ENCODE peak calls at places on chromosome 15, in six cellular contexts. L is upper lobe of left lung; D is transverse colon; C is psoas muscle; P is CD8-positive, alpha-beta T cell; O is A549. N is an unnamed sample. For H3K9me3, the result is how much of the 10 kb centered on the place peaks cover.

GRCh38 chr15:40358492-40359353 is 704 bp downstream of the DISP2 start:
- DNase-seq in L (no peak), D (peak), C (no peak), P (peak), O (no peak), N (no peak)

GRCh38 chr15:99440029-99440428 is 125.8 kb upstream of the MEF2A start:
- DNase-seq in L (no peak), D (no peak), C (no peak), P (peak), O (no peak), N (no peak)

GRCh38 chr15:81157195-81157938 is 23.3 kb downstream of the CFAP161 start:
- DNase-seq in L (peak), D (no peak), C (no peak), P (no peak), O (no peak), N (no peak)

GRCh38 chr15:101530224-101530958 is 40.9 kb upstream of the PCSK6 start:
- DNase-seq in L (no peak), D (peak), C (no peak), P (no peak), O (peak), N (no peak)

GRCh38 chr15:81942157-81942556 is 103.7 kb downstream of the MEX3B start:
- DNase-seq in L (no peak), D (no peak), C (no peak), P (no peak), O (no peak), N (no peak)

GRCh38 chr15:79283252-79284048 is 928 bp downstream of the ANKRD34C start:
- DNase-seq in L (no peak), D (no peak), C (peak), P (no peak), O (peak), N (no peak)

GRCh38 chr15:42612367-42612912 is 37.0 kb downstream of the STARD9 start:
- DNase-seq in L (no peak), D (no peak), C (no peak), P (no peak), O (no peak), N (no peak)

GRCh38 chr15:98567951-98568350 is 80.4 kb upstream of the IGF1R start:
- DNase-seq in L (no peak), D (no peak), C (no peak), P (no peak), O (no peak), N (no peak)

GRCh38 chr15:68524753-68525584 is 53.8 kb upstream of the CORO2B start:
- DNase-seq in L (no peak), D (no peak), C (no peak), P (no peak), O (no peak), N (no peak)

GRCh38 chr15:98203872-98204660 is 243.6 kb downstream of the ARRDC4 start:
- DNase-seq in L (no peak), D (no peak), C (no peak), P (no peak), O (no peak), N (no peak)

GRCh38 chr15:92053727-92054316 is 200.3 kb downstream of the SLCO3A1 start:
- DNase-seq in L (no peak), D (no peak), C (no peak), P (no peak), O (no peak), N (no peak)

GRCh38 chr15:60383008-60383694 is 14.6 kb downstream of the ANXA2 start:
- DNase-seq in L (no peak), D (no peak), C (no peak), P (no peak), O (no peak), N (no peak)

GRCh38 chr15:31294067-31294466 is 32.6 kb upstream of the KLF13 start:
- DNase-seq in L (no peak), D (no peak), C (no peak), P (no peak), O (no peak), N (no peak)

GRCh38 chr15:43465105-43465504 is 27.9 kb downstream of the TP53BP1 start:
- DNase-seq in L (no peak), D (no peak), C (no peak), P (no peak), O (no peak), N (no peak)

GRCh38 chr15:88454867-88455810 is 12.0 kb downstream of the MRPL46 start:
- DNase-seq in L (peak), D (peak), C (peak), P (no peak), O (peak), N (peak)

GRCh38 chr15:91508633-91509032 is 344.9 kb upstream of the SLCO3A1 start:
- DNase-seq in L (no peak), D (no peak), C (no peak), P (no peak), O (no peak), N (no peak)

GRCh38 chr15:80093854-80094418 is 34.5 kb downstream of the ZFAND6 start:
- DNase-seq in L (peak), D (peak), C (no peak), P (no peak), O (peak), N (no peak)

GRCh38 chr15:72168131-72168825 is 29.3 kb downstream of the GRAMD2A start:
- DNase-seq in L (no peak), D (no peak), C (no peak), P (no peak), O (no peak), N (no peak)

GRCh38 chr15:71730277-71731144 is 79.8 kb upstream of the NR2E3 start:
- DNase-seq in L (peak), D (peak), C (no peak), P (no peak), O (peak), N (no peak)

GRCh38 chr15:25182098-25182478 is 227.3 kb downstream of the SNRPN start:
- DNase-seq in L (peak), D (no peak), C (peak), P (no peak), O (no peak), N (no peak)

GRCh38 chr15:25178835-25179672 is 224.3 kb downstream of the SNRPN start:
- DNase-seq in L (peak), D (peak), C (peak), P (no peak), O (no peak), N (no peak)

GRCh38 chr15:25179673-25180511 is 225.1 kb downstream of the SNRPN start:
- DNase-seq in L (peak), D (peak), C (peak), P (peak), O (no peak), N (no peak)

GRCh38 chr15:25181290-25182097 is 226.7 kb downstream of the SNRPN start:
- DNase-seq in L (peak), D (peak), C (peak), P (no peak), O (no peak), N (no peak)

GRCh38 chr15:25180606-25181289 is 226.0 kb downstream of the SNRPN start:
- DNase-seq in L (peak), D (peak), C (peak), P (no peak), O (no peak), N (no peak)
- H3K9me3 ChIP-seq in L (half or more), D (under half), C (under half), P (under half), O (under half), N (under half)

GRCh38 chr15:70195171-70195807 is 97.6 kb upstream of the TLE3 start:
- DNase-seq in L (no peak), D (no peak), C (no peak), P (no peak), O (no peak), N (no peak)

GRCh38 chr15:70197945-70198361 is 100.2 kb upstream of the TLE3 start:
- DNase-seq in L (no peak), D (no peak), C (no peak), P (no peak), O (no peak), N (no peak)

GRCh38 chr15:70197318-70197944 is 99.7 kb upstream of the TLE3 start:
- DNase-seq in L (no peak), D (no peak), C (no peak), P (no peak), O (no peak), N (no peak)

GRCh38 chr15:70195808-70196304 is 98.1 kb upstream of the TLE3 start:
- DNase-seq in L (peak), D (peak), C (peak), P (no peak), O (peak), N (no peak)

GRCh38 chr15:70196314-70197291 is 98.9 kb upstream of the TLE3 start:
- DNase-seq in L (peak), D (peak), C (peak), P (no peak), O (no peak), N (peak)
- H3K27ac ChIP-seq in L (no peak), D (peak), C (peak), P (no peak), O (peak), N (no peak)

DNA sequence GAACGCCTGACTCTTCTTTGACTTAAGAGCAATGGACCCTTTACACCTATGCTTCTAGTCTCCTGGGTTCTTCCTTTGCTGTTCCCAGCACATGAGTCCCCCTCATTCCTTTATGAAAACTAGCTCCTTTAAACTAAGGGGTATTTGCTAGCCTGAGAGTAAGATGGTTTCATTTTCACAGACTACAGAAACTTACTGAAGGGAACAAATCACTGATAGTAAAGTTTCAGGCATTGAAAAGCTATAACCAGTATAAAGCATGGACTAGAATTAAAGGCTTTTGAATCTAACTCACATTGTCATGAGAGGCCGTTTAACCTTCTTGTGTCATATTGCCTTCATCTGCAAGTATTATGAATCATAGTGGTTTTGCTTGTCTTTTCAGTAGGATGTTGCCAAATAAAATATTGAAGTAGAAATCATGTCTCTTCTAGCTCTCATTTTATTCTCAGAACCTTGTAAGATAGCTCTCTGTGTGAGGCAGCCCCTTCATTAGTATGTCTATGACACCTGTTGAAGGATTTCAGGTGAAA is 765.9 kb downstream of the NR2F2 start:
- DNase-seq in L (no peak), D (no peak), C (no peak), P (no peak), O (no peak), N (no peak)
- H3K9me3 ChIP-seq in L (under half), D (under half), C (under half), P (under half), O (under half), N (under half)

GRCh38 chr15:63294354-63294753 is 16.9 kb downstream of the APH1B start:
- DNase-seq in L (peak), D (no peak), C (no peak), P (no peak), O (no peak), N (no peak)
- H3K27ac ChIP-seq in L (no peak), D (no peak), C (no peak), P (no peak), O (no peak), N (no peak)

GRCh38 chr15:20657084-20657483 is 115.5 kb upstream of the GOLGA6L6 start:
- DNase-seq in L (no peak), D (no peak), C (no peak), P (no peak), O (no peak), N (no peak)

GRCh38 chr15:20659265-20659664 is 117.7 kb upstream of the GOLGA6L6 start:
- DNase-seq in L (no peak), D (no peak), C (no peak), P (no peak), O (no peak), N (no peak)

GRCh38 chr15:20652914-20653313 is 111.3 kb upstream of the GOLGA6L6 start:
- DNase-seq in L (no peak), D (no peak), C (no peak), P (no peak), O (no peak), N (no peak)

GRCh38 chr15:20658024-20658423 is 116.4 kb upstream of the GOLGA6L6 start:
- DNase-seq in L (no peak), D (no peak), C (no peak), P (no peak), O (no peak), N (no peak)
- H3K9me3 ChIP-seq in L (under half), D (under half), C (under half), P (under half), O (under half), N (under half)